ENCODE peak calls at places on chromosomes 11 and 22, in eight cellular contexts. D is MCF 10A, I is cardiac muscle cell, M is WTC11, H is uterus, E is endothelial cell, N is LNCaP clone FGC, V is tibial artery. P is an unnamed sample.

GRCh38 chr22:24205438-24206189 is 24.3 kb downstream of the SUSD2 start:
- DNase-seq in D (peak), I (no peak), M (no peak), H (no peak), E (no peak), N (no peak), V (no peak), P (no peak)

GRCh38 chr11:8036986-8037385 is 44.0 kb upstream of the TUB start:
- DNase-seq in D (no peak), I (no peak), M (no peak), H (no peak), E (no peak), N (no peak), V (no peak), P (no peak)

GRCh38 chr11:12901272-12901671 is 107.8 kb upstream of the RASSF10 start:
- DNase-seq in D (no peak), I (no peak), M (no peak), H (no peak), E (no peak), N (no peak), V (no peak), P (no peak)

GRCh38 chr11:70628881-70629844 is 230.8 kb downstream of the CTTN start:
- DNase-seq in D (no peak), I (peak), M (no peak), H (peak), E (no peak), N (no peak), V (no peak), P (no peak)

GRCh38 chr22:39651783-39652058 is 81.2 kb downstream of the CACNA1I start:
- DNase-seq in D (no peak), I (peak), M (no peak), H (no peak), E (no peak), N (no peak), V (no peak), P (no peak)

GRCh38 chr11:118911113-118911879 is 14.4 kb downstream of the BCL9L start:
- DNase-seq in D (peak), I (peak), M (no peak), H (peak), E (no peak), N (no peak), V (peak), P (no peak)

GRCh38 chr22:46113910-46114517 is 36.3 kb upstream of the PPARA start:
- DNase-seq in D (no peak), I (no peak), M (no peak), H (peak), E (no peak), N (no peak), V (peak), P (no peak)

GRCh38 chr22:30564045-30564765 is 10.3 kb downstream of the GAL3ST1 start:
- DNase-seq in D (no peak), I (no peak), M (no peak), H (no peak), E (no peak), N (no peak), V (no peak), P (no peak)

GRCh38 chr11:1412377-1413095 is 22.8 kb downstream of the BRSK2 start:
- DNase-seq in D (no peak), I (no peak), M (no peak), H (no peak), E (no peak), N (no peak), V (no peak), P (no peak)

GRCh38 chr11:46383974-46384701 is 2.7 kb downstream of the MDK start:
- DNase-seq in D (peak), I (no peak), M (no peak), H (no peak), E (no peak), N (no peak), V (no peak), P (no peak)

GRCh38 chr11:121841487-121842167 is 274.4 kb downstream of the BLID start:
- DNase-seq in D (no peak), I (peak), M (peak), H (no peak), E (no peak), N (no peak), V (no peak), P (peak)

GRCh38 chr22:20885557-20886323 is 26.9 kb downstream of the SNAP29 start:
- DNase-seq in D (peak), I (peak), M (peak), H (peak), E (peak), N (peak), V (peak), P (peak)

GRCh38 chr11:19071255-19071654 is 10.7 kb upstream of the MRGPRX2 start:
- DNase-seq in D (peak), I (peak), M (peak), H (peak), E (peak), N (peak), V (no peak), P (peak)

GRCh38 chr22:45996241-45997076 is 19.5 kb upstream of the WNT7B start:
- DNase-seq in D (no peak), I (peak), M (no peak), H (peak), E (no peak), N (no peak), V (peak), P (no peak)

GRCh38 chr11:114179234-114179941 is 116.8 kb upstream of the NNMT start:
- DNase-seq in D (peak), I (peak), M (no peak), H (peak), E (no peak), N (peak), V (peak), P (no peak)

GRCh38 chr11:42631223-42631843 is 680.5 kb upstream of the API5 start:
- DNase-seq in D (peak), I (peak), M (no peak), H (no peak), E (no peak), N (no peak), V (no peak), P (no peak)

GRCh38 chr11:2266586-2267305 is 3.6 kb downstream of the ASCL2 start:
- DNase-seq in D (no peak), I (no peak), M (no peak), H (no peak), E (no peak), N (no peak), V (no peak), P (no peak)

GRCh38 chr22:28883917-28884753 is 763 bp downstream of the ZNRF3 start:
- DNase-seq in D (peak), I (peak), M (peak), H (peak), E (peak), N (no peak), V (peak), P (no peak)

GRCh38 chr11:73387594-73388021 is 11.4 kb downstream of the RELT start:
- DNase-seq in D (no peak), I (no peak), M (no peak), H (no peak), E (no peak), N (no peak), V (no peak), P (no peak)

GRCh38 chr11:34335801-34336200 is 22.0 kb downstream of the ABTB2 start:
- DNase-seq in D (no peak), I (no peak), M (no peak), H (no peak), E (no peak), N (no peak), V (no peak), P (no peak)

GRCh38 chr22:40364431-40364830 is 6.0 kb upstream of the SGSM3 start:
- DNase-seq in D (no peak), I (no peak), M (no peak), H (no peak), E (no peak), N (no peak), V (no peak), P (no peak)

GRCh38 chr11:128928400-128928799 is 14.3 kb downstream of the TP53AIP1 start:
- DNase-seq in D (no peak), I (no peak), M (no peak), H (no peak), E (no peak), N (no peak), V (no peak), P (no peak)

GRCh38 chr11:107860688-107861087 is 2.1 kb upstream of the SLC35F2 start:
- DNase-seq in D (no peak), I (no peak), M (no peak), H (no peak), E (no peak), N (no peak), V (no peak), P (no peak)

GRCh38 chr11:124841765-124842700 is 23.2 kb upstream of the ROBO3 start:
- DNase-seq in D (no peak), I (no peak), M (no peak), H (no peak), E (no peak), N (peak), V (no peak), P (no peak)

GRCh38 chr11:11441091-11441490 is 88.0 kb upstream of the CSNK2A3 start:
- DNase-seq in D (no peak), I (no peak), M (no peak), H (no peak), E (no peak), N (no peak), V (no peak), P (no peak)

GRCh38 chr11:36326524-36327419 is 30.7 kb downstream of the PRR5L start:
- DNase-seq in D (no peak), I (no peak), M (no peak), H (no peak), E (no peak), N (no peak), V (no peak), P (no peak)

GRCh38 chr11:60084866-60085265 is 3.6 kb upstream of the MS4A2 start:
- DNase-seq in D (no peak), I (no peak), M (no peak), H (no peak), E (no peak), N (no peak), V (no peak), P (no peak)

GRCh38 chr22:36279219-36279666 is 26.3 kb downstream of the APOL1 start:
- DNase-seq in D (no peak), I (peak), M (no peak), H (peak), E (no peak), N (no peak), V (no peak), P (no peak)

GRCh38 chr11:103546236-103546635 is 437.0 kb downstream of the DYNC2H1 start:
- DNase-seq in D (no peak), I (no peak), M (no peak), H (no peak), E (no peak), N (no peak), V (no peak), P (no peak)

GRCh38 chr22:44971651-44972362 is 38.0 kb downstream of the PHF21B start:
- DNase-seq in D (no peak), I (no peak), M (no peak), H (no peak), E (no peak), N (no peak), V (no peak), P (no peak)

GRCh38 chr11:114799524-114799923 is 121.2 kb downstream of the NXPE2 start:
- DNase-seq in D (no peak), I (no peak), M (peak), H (no peak), E (no peak), N (no peak), V (no peak), P (no peak)

GRCh38 chr11:78952188-78952587 is 377.5 kb upstream of the NARS2 start:
- DNase-seq in D (no peak), I (no peak), M (no peak), H (no peak), E (no peak), N (no peak), V (no peak), P (no peak)

GRCh38 chr11:79066456-79067354 is 374.1 kb downstream of the TENM4 start:
- DNase-seq in D (no peak), I (peak), M (no peak), H (no peak), E (no peak), N (no peak), V (no peak), P (no peak)

GRCh38 chr11:3835100-3835485 is 5.7 kb downstream of the RHOG start:
- DNase-seq in D (no peak), I (no peak), M (no peak), H (no peak), E (no peak), N (no peak), V (no peak), P (no peak)

GRCh38 chr11:32395127-32395526 is 40.2 kb downstream of the WT1 start:
- DNase-seq in D (no peak), I (no peak), M (no peak), H (no peak), E (no peak), N (no peak), V (no peak), P (no peak)

GRCh38 chr11:68438658-68439259 is 21.8 kb upstream of the PPP6R3 start:
- DNase-seq in D (no peak), I (no peak), M (no peak), H (no peak), E (no peak), N (no peak), V (no peak), P (no peak)

GRCh38 chr22:17751596-17751995 is 22.7 kb downstream of the BID start:
- DNase-seq in D (no peak), I (no peak), M (no peak), H (no peak), E (no peak), N (no peak), V (no peak), P (no peak)
- TF ChIP-seq CTCF in D (no peak), I (no peak), M (no peak), H (no peak), E (no peak), N (no peak), V (no peak), P (no peak)

DNA sequence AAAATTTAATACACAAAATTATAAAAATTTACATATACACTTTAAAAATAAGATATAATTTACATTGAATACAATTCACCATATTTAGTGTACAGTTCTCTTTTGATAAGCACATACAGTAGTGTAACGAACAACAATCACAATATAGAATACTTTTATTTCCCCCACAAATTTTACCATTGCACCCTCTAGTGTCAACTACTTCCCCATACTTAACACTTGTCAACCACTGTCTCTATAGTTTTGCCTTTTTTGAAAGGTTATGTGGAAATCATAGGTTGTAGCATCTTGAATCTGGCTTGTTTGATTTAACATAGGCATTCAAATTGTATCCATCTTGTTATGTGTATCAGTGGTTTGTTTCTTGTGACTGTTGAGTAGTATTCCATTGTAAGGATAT is 21.3 kb upstream of the PANX1 start:
- DNase-seq in D (peak), I (peak), M (no peak), H (no peak), E (no peak), N (no peak), V (no peak), P (no peak)
- TF ChIP-seq CTCF in D (peak), I (peak), M (no peak), H (no peak), E (no peak), N (peak), V (no peak), P (no peak)

DNA sequence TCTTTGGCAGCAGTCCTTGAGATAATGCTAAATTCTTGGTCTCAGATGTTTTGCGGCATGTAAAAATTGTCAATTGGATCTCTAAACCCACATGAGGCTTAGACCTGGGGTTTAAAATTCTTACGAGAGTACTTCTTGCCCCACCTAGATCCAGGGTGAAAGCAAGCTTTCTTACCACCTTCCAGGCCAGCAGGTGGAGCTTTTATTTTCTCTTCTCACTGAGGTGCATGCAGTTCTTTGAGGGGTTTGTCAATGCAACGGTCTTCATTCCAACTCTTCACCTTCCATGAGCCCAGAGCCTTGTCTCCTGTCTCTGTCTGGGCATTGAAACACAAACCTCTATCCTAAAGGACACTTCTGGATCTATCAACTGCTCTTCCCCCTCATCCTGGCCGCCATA is 154.1 kb downstream of the MYO18B start:
- DNase-seq in D (peak), I (no peak), M (no peak), H (no peak), E (no peak), N (no peak), V (no peak), P (no peak)
- TF ChIP-seq CTCF in D (no peak), I (no peak), M (no peak), H (no peak), E (no peak), N (no peak), V (no peak), P (no peak)

DNA sequence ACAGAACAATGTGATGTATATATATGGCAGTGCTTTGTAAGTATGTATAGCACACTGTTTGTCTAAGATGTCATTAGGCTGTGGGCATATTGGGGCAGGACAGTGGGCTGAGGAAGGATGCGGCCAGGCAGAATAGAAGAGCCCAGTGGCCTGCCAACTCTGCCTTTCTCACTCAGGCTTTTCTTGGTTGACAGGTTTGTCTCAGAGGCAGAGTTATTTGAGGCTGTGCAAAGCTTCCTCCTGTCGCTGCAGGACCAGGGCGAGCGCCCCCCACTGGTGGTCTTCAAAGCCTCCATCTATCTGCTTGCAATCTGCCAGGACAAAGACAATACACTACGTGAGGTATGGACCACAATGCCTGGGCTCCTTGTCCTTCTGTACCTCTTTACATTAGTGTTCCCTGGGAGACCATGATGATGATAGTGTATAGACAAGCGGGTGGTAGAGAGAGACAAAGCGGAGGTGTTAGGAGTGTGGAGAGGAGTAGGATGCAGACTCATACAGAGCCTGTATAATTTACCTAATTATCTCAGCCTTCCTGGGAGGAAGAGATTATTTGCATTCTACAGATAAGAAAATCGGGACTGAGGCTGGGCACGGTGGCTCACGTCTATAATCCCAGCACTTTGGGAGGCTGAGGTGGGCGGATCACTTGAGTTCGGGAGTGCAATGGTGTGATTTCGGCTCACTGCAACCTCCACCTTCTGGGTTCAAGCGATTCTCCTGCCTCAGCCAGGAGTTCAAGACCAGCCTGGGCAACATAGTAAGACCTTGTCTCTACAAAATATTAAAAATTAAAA is 37.3 kb upstream of the CCDC134 start:
- DNase-seq in D (peak), I (peak), M (peak), H (no peak), E (peak), N (no peak), V (no peak), P (no peak)
- TF ChIP-seq CTCF in D (peak), I (peak), M (peak), H (no peak), E (peak), N (peak), V (no peak), P (peak)

GRCh38 chr22:27809700-27810365 is 8.3 kb upstream of the MN1 start:
- DNase-seq in D (no peak), I (no peak), M (no peak), H (peak), E (no peak), N (no peak), V (no peak), P (no peak)
- TF ChIP-seq CTCF in D (no peak), I (no peak), M (no peak), H (no peak), E (no peak), N (no peak), V (no peak), P (no peak)

P was measured in HFF-Myc.